ENCODE peak calls at places on chromosome 22, in seven cellular contexts. One of them, this sample, is unnamed.
A peak's percentile ranks its signal among the peaks of the same experiment; 100 is the strongest.

GRCh38 chr22:25716637-25717036 is 25.4 kb upstream of the MYO18B start:
- DNase-seq in fibroblast of the aortic adventitia: no peak
- DNase-seq in foreskin fibroblast: no peak
- DNase-seq in iris pigment epithelial cell: no peak
- DNase-seq in smooth muscle cell of the brain vasculature: no peak
- DNase-seq in small intestine: no peak
- DNase-seq in stimulated activated CD4-positive, alpha-beta T cell treated with anti-CD3 and anti-CD28 coated beads, Interleukin-15, amount 100 ng/mL, for 24 hours: no peak
- DNase-seq in this sample: no peak

GRCh38 chr22:44347549-44347948 is 34.8 kb upstream of the SHISAL1 start:
- DNase-seq in fibroblast of the aortic adventitia: no peak
- DNase-seq in stimulated activated CD4-positive, alpha-beta T cell treated with anti-CD3 and anti-CD28 coated beads, Interleukin-15, amount 100 ng/mL, for 24 hours: no peak
- DNase-seq in foreskin fibroblast: no peak
- DNase-seq in smooth muscle cell of the brain vasculature: no peak
- DNase-seq in small intestine: no peak
- DNase-seq in iris pigment epithelial cell: no peak
- DNase-seq in this sample: no peak

GRCh38 chr22:38737302-38738060 is 18.3 kb downstream of the SUN2 start:
- DNase-seq in fibroblast of the aortic adventitia: no peak
- DNase-seq in iris pigment epithelial cell: no peak
- DNase-seq in smooth muscle cell of the brain vasculature: no peak
- DNase-seq in stimulated activated CD4-positive, alpha-beta T cell treated with anti-CD3 and anti-CD28 coated beads, Interleukin-15, amount 100 ng/mL, for 24 hours: no peak
- DNase-seq in foreskin fibroblast: no peak
- DNase-seq in small intestine: no peak
- DNase-seq in this sample: no peak

GRCh38 chr22:23606204-23607131 is 25.7 kb downstream of the DRICH1 start:
- DNase-seq in iris pigment epithelial cell: no peak
- DNase-seq in stimulated activated CD4-positive, alpha-beta T cell treated with anti-CD3 and anti-CD28 coated beads, Interleukin-15, amount 100 ng/mL, for 24 hours: no peak
- DNase-seq in small intestine: no peak
- DNase-seq in smooth muscle cell of the brain vasculature: no peak
- DNase-seq in foreskin fibroblast: no peak
- DNase-seq in fibroblast of the aortic adventitia: no peak
- DNase-seq in this sample: no peak

GRCh38 chr22:47534150-47535133 is 772.0 kb downstream of the TBC1D22A start:
- DNase-seq in stimulated activated CD4-positive, alpha-beta T cell treated with anti-CD3 and anti-CD28 coated beads, Interleukin-15, amount 100 ng/mL, for 24 hours: no peak
- DNase-seq in fibroblast of the aortic adventitia: no peak
- DNase-seq in iris pigment epithelial cell: no peak
- DNase-seq in foreskin fibroblast: no peak
- DNase-seq in smooth muscle cell of the brain vasculature: no peak
- DNase-seq in small intestine: no peak
- DNase-seq in this sample: no peak

GRCh38 chr22:39240841-39241631 is 3.7 kb downstream of the PDGFB start:
- DNase-seq in fibroblast of the aortic adventitia: no peak
- DNase-seq in stimulated activated CD4-positive, alpha-beta T cell treated with anti-CD3 and anti-CD28 coated beads, Interleukin-15, amount 100 ng/mL, for 24 hours: peak; percentile 38
- DNase-seq in smooth muscle cell of the brain vasculature: no peak
- DNase-seq in iris pigment epithelial cell: no peak
- DNase-seq in foreskin fibroblast: no peak
- DNase-seq in small intestine: peak; percentile 66
- DNase-seq in this sample: no peak

GRCh38 chr22:20867179-20868099 is 8.6 kb downstream of the SNAP29 start:
- DNase-seq in foreskin fibroblast: peak; percentile 83
- DNase-seq in small intestine: peak; percentile 53
- DNase-seq in iris pigment epithelial cell: peak; percentile 65
- DNase-seq in smooth muscle cell of the brain vasculature: no peak
- DNase-seq in stimulated activated CD4-positive, alpha-beta T cell treated with anti-CD3 and anti-CD28 coated beads, Interleukin-15, amount 100 ng/mL, for 24 hours: no peak
- DNase-seq in fibroblast of the aortic adventitia: peak; percentile 45
- DNase-seq in this sample: no peak

GRCh38 chr22:20118572-20119020 is 1.6 kb upstream of the TRMT2A start:
- DNase-seq in stimulated activated CD4-positive, alpha-beta T cell treated with anti-CD3 and anti-CD28 coated beads, Interleukin-15, amount 100 ng/mL, for 24 hours: peak; percentile 54
- DNase-seq in smooth muscle cell of the brain vasculature: no peak
- DNase-seq in small intestine: no peak
- DNase-seq in iris pigment epithelial cell: no peak
- DNase-seq in foreskin fibroblast: no peak
- DNase-seq in fibroblast of the aortic adventitia: no peak
- DNase-seq in this sample: no peak

GRCh38 chr22:47145883-47146282 is 383.4 kb downstream of the TBC1D22A start:
- DNase-seq in small intestine: no peak
- DNase-seq in iris pigment epithelial cell: no peak
- DNase-seq in fibroblast of the aortic adventitia: no peak
- DNase-seq in foreskin fibroblast: no peak
- DNase-seq in stimulated activated CD4-positive, alpha-beta T cell treated with anti-CD3 and anti-CD28 coated beads, Interleukin-15, amount 100 ng/mL, for 24 hours: no peak
- DNase-seq in smooth muscle cell of the brain vasculature: no peak
- DNase-seq in this sample: no peak

GRCh38 chr22:26952654-26953379 is 295.4 kb downstream of the MIAT start:
- DNase-seq in smooth muscle cell of the brain vasculature: no peak
- DNase-seq in fibroblast of the aortic adventitia: no peak
- DNase-seq in iris pigment epithelial cell: no peak
- DNase-seq in stimulated activated CD4-positive, alpha-beta T cell treated with anti-CD3 and anti-CD28 coated beads, Interleukin-15, amount 100 ng/mL, for 24 hours: no peak
- DNase-seq in small intestine: no peak
- DNase-seq in foreskin fibroblast: no peak
- DNase-seq in this sample: no peak

GRCh38 chr22:35376728-35377472 is 4.0 kb upstream of the HMOX1 start:
- DNase-seq in small intestine: peak; percentile 93
- DNase-seq in smooth muscle cell of the brain vasculature: peak; percentile 98
- DNase-seq in iris pigment epithelial cell: peak; percentile 99
- DNase-seq in stimulated activated CD4-positive, alpha-beta T cell treated with anti-CD3 and anti-CD28 coated beads, Interleukin-15, amount 100 ng/mL, for 24 hours: peak; percentile 51
- DNase-seq in foreskin fibroblast: peak; percentile 99
- DNase-seq in fibroblast of the aortic adventitia: peak; percentile 99
- DNase-seq in this sample: peak; percentile 98

GRCh38 chr22:28019360-28019759 is 100.3 kb upstream of the PITPNB start:
- DNase-seq in stimulated activated CD4-positive, alpha-beta T cell treated with anti-CD3 and anti-CD28 coated beads, Interleukin-15, amount 100 ng/mL, for 24 hours: peak; percentile 8
- DNase-seq in smooth muscle cell of the brain vasculature: no peak
- DNase-seq in small intestine: no peak
- DNase-seq in fibroblast of the aortic adventitia: no peak
- DNase-seq in iris pigment epithelial cell: no peak
- DNase-seq in foreskin fibroblast: peak; percentile 55
- DNase-seq in this sample: no peak